ENCODE peak calls at places on chromosomes 5 and 9, in ten cellular contexts. K is bronchial epithelial cell; N is left ventricle myocardium superior; O is right cardiac atrium; J is HEK293T; A is AG08396; D is psoas muscle; R is GM04503; H is effector CD4-positive, alpha-beta T cell; Q is fibroblast of lung. M is an unnamed sample.

GRCh38 chr9:32384002-32384363 is 460 bp upstream of the ACO1 start:
- DNase-seq in N (no peak), J (peak; percentile 9), A (no peak), H (no peak), O (no peak), K (peak; percentile 15), D (no peak), Q (no peak), R (no peak), M (no peak)

GRCh38 chr9:126275386-126276001 is 51.1 kb upstream of the MVB12B start:
- DNase-seq in J (no peak), N (peak; percentile 44), D (no peak), K (no peak), Q (no peak), H (no peak), R (no peak), O (peak; percentile 78), A (no peak), M (no peak)

GRCh38 chr9:128103589-128103962 is 24.0 kb downstream of the PTGES2 start:
- DNase-seq in R (no peak), K (no peak), D (no peak), J (no peak), O (no peak), Q (no peak), N (peak; percentile 27), A (no peak), H (peak; percentile 20), M (no peak)

GRCh38 chr5:131461742-131462141 is 173.3 kb downstream of the RAPGEF6 start:
- DNase-seq in A (no peak), R (no peak), O (no peak), Q (no peak), D (no peak), N (no peak), J (no peak), K (no peak), H (no peak), M (no peak)

GRCh38 chr9:35675732-35676392 is 2.1 kb downstream of the CA9 start:
- DNase-seq in Q (no peak), K (no peak), D (no peak), R (no peak), A (peak; percentile 40), J (no peak), O (peak; percentile 84), H (no peak), N (peak; percentile 71), M (no peak)

GRCh38 chr5:179436321-179437122 is 91.3 kb upstream of the ADAMTS2 start:
- DNase-seq in K (no peak), D (no peak), O (no peak), J (no peak), H (no peak), Q (no peak), A (no peak), R (no peak), N (no peak), M (no peak)

GRCh38 chr9:112380771-112381181 is 868 bp downstream of the HSDL2 start:
- DNase-seq in H (no peak), J (no peak), D (no peak), R (no peak), Q (peak; percentile 43), A (no peak), O (no peak), N (no peak), K (peak; percentile 34), M (peak; percentile 25)

GRCh38 chr9:131635285-131635684 is 90.0 kb downstream of the PRRT1B start:
- DNase-seq in O (peak; percentile 89), H (peak; percentile 72), A (peak; percentile 91), K (peak; percentile 98), J (peak; percentile 57), D (peak; percentile 83), Q (peak; percentile 96), R (peak; percentile 95), N (peak; percentile 80), M (peak; percentile 99)

GRCh38 chr5:151092750-151093149 is 11.9 kb upstream of the TNIP1 start:
- DNase-seq in D (peak; percentile 71), Q (peak; percentile 72), H (no peak), R (no peak), O (peak; percentile 57), K (peak; percentile 88), N (no peak), A (peak; percentile 59), J (no peak), M (peak; percentile 94)

GRCh38 chr9:93974151-93974550 is 19.0 kb upstream of the BARX1 start:
- DNase-seq in H (no peak), K (no peak), J (no peak), A (no peak), N (no peak), R (no peak), Q (no peak), D (no peak), O (no peak), M (no peak)

GRCh38 chr5:45060686-45061085 is 251.9 kb downstream of the MRPS30 start:
- DNase-seq in D (no peak), N (no peak), J (no peak), O (no peak), Q (no peak), A (no peak), K (no peak), H (no peak), R (no peak), M (no peak)

GRCh38 chr9:89387970-89388867 is 69.9 kb downstream of the SECISBP2 start:
- DNase-seq in O (peak; percentile 78), A (peak; percentile 80), K (peak; percentile 80), J (no peak), H (no peak), N (peak; percentile 61), D (peak; percentile 76), R (peak; percentile 82), Q (peak; percentile 94), M (no peak)

GRCh38 chr5:79963261-79963977 is 27.6 kb downstream of the MTX3 start:
- DNase-seq in N (no peak), H (no peak), R (no peak), D (no peak), Q (no peak), O (no peak), K (no peak), A (no peak), J (no peak), M (no peak)

GRCh38 chr9:90099262-90099982 is 494.6 kb downstream of the GADD45G start:
- DNase-seq in Q (peak; percentile 50), D (no peak), O (no peak), H (no peak), R (no peak), A (no peak), J (no peak), N (no peak), K (peak; percentile 41), M (peak; percentile 18)

GRCh38 chr9:107105784-107106183 is 177.3 kb upstream of the RAD23B start:
- DNase-seq in K (no peak), J (no peak), D (no peak), R (no peak), N (no peak), Q (no peak), O (no peak), A (no peak), H (no peak), M (no peak)

GRCh38 chr9:127525426-127526188 is 74.3 kb downstream of the LRSAM1 start:
- DNase-seq in J (peak; percentile 46), Q (peak; percentile 71), K (no peak), H (no peak), D (no peak), A (peak; percentile 58), R (no peak), N (no peak), O (no peak), M (no peak)

M was measured in Daoy.